ENCODE peak calls at places on chromosome 14, in five cellular contexts. R, D, N, V and B are unnamed samples. For H3K4me1, the result is how much of the 10 kb centered on the place peaks cover.

GRCh38 chr14:66600416-66600815 is 92.5 kb downstream of the GPHN start:
- DNase-seq in V (no peak), N (no peak), D (no peak), R (no peak), B (no peak)

GRCh38 chr14:23174266-23174665 is 9.2 kb downstream of the SLC7A8 start:
- DNase-seq in D (no peak), R (no peak), N (no peak), V (no peak), B (no peak)

GRCh38 chr14:38755036-38755435 is 348.0 kb downstream of the SEC23A start:
- DNase-seq in R (no peak), D (no peak), V (no peak), N (no peak), B (no peak)

GRCh38 chr14:28768549-28768870 is 1.9 kb downstream of the FOXG1 start:
- DNase-seq in D (no peak), R (no peak), V (no peak), N (no peak), B (no peak)

GRCh38 chr14:98704441-98704840 is 567.6 kb downstream of the BCL11B start:
- DNase-seq in N (no peak), D (no peak), V (no peak), R (no peak), B (no peak)

GRCh38 chr14:71539660-71540285 is 392.5 kb upstream of the RGS6 start:
- DNase-seq in R (no peak), N (no peak), V (no peak), D (no peak), B (no peak)

GRCh38 chr14:21510735-21511657 is at the start of gene METTL3:
- DNase-seq in V (peak), R (peak), N (peak), D (peak), B (peak)

GRCh38 chr14:41549821-41550597 is 56.7 kb upstream of the LRFN5 start:
- DNase-seq in N (no peak), D (no peak), V (no peak), R (no peak), B (no peak)

GRCh38 chr14:51701956-51702355 is 50.2 kb downstream of the FRMD6 start:
- DNase-seq in V (no peak), R (no peak), D (no peak), N (no peak), B (no peak)

DNA sequence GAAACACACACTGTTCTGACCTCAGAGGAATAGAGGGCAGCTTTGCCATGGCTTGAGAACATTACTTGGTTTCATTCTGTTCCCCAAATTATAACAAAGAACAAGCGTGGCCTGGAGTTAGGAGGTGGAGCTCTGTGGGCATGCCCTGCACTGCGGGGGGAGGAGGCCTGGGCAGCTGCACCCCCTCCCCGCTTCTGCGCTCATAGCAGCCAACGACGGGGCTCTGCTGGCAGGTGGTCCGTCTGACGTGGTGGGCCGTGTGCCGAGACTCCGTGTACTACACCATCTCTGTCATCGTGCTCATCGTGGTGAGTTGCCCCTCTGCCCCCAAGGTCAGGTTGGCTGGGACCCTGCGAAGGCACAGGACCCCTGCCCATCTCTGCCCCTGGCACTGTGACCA is 70.4 kb upstream of the RIN3 start:
- DNase-seq in R (no peak), D (no peak), V (no peak), N (no peak), B (no peak)
- H3K4me1 ChIP-seq in R (under half), D (under half), V (under half), N (under half), B (under half)

GRCh38 chr14:49619730-49620129 is 696 bp downstream of the RPL36AL start:
- DNase-seq in N (no peak), D (no peak), R (no peak), V (no peak), B (no peak)

GRCh38 chr14:49617846-49618519 is 2.4 kb downstream of the RPL36AL start:
- DNase-seq in V (no peak), N (no peak), R (no peak), D (no peak), B (no peak)

GRCh38 chr14:49621114-49621881 is 699 bp downstream of the MGAT2 start:
- DNase-seq in V (peak), N (peak), R (peak), D (peak), B (peak)

GRCh38 chr14:49622022-49622607 is 1.5 kb downstream of the MGAT2 start:
- DNase-seq in N (no peak), V (no peak), R (no peak), D (no peak), B (no peak)

DNA sequence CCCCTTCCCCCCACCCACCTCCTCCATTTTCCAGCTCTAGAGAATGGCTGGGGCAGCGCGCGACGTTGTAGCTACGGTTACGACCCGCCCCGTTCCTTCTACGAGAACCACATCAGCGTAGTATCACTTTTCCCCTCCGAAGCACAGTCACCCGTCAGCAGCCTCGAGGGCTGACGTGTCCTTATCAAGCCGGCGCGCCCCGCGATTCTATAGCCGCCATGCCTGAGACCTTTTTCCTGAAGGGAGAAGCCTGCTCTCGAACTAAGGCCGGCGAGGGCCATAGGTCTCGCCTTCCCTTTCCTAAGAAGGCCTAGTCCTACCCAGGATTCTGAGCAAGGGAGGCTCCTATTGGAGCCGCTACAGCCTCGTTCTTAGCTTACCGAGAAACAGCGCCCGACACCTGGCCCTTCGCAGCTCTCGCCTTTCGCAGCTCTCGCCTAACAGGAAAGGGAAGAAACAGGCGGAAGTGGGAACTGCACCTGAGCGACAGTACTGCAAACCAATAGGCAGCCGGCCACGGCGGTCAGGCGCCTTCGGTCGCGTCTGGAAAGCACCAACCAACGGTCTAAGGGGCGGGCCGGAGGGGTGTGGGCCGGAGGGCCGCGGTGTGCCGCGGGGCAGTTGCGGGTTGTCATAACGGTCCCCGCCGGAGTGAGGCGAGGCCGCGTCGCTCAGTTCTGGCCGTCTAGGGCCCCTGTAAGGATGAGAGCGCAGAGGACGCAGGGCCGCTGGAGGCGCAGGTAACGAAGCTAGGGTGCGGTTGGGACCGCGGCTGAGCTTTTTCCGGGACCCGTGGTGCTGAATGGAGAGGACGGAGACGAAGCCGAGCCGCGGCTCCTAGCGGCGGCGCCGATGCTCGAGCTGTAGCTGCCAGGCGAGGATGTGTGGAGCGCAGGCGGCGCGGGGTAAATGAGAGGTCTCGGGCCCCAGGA is at the start of the genes MGAT2 and RPL36AL:
- DNase-seq in N (peak), V (peak), D (peak), R (peak), B (peak)
- TF ChIP-seq CTCF in N (peak), V (peak), D (no peak), R (no peak), B (peak)

DNA sequence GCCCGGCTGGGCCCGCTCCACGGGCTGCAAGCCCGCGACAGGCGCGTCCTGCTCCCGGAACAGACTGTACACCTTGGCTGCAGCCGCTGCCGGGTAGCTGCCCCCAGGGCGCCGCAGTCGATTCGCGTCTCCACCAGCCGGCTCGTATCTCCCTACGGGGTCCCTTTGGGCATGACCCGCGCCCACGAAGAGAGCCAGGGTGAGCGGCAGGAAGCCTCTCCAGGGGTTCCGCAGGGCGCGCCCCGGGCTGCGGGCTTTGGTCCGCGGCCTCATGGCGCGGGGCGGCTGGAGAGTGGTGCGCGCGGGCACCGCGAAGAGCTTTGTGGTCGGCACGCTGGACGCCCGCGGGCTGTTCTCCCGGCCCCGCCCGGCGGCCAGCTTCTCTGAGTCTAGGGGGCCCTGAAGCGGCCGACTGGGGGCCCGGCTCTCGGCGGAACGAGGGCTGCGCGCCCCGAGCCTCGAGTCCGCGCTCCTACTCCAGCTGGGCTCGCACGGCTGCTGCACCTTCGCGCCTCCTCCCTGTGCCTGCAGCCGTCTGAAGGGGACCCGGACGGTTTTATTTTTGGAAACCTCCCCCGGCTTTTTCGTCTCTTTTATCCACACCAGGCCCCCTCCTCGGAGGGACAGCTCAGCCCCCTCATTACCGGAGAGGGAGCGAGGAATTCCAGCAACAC is at the start of gene LTBP2:
- DNase-seq in N (no peak), V (no peak), R (no peak), D (no peak), B (no peak)
- H3K4me1 ChIP-seq in N (under half), V (half or more), R (half or more), D (half or more), B (under half)

DNA sequence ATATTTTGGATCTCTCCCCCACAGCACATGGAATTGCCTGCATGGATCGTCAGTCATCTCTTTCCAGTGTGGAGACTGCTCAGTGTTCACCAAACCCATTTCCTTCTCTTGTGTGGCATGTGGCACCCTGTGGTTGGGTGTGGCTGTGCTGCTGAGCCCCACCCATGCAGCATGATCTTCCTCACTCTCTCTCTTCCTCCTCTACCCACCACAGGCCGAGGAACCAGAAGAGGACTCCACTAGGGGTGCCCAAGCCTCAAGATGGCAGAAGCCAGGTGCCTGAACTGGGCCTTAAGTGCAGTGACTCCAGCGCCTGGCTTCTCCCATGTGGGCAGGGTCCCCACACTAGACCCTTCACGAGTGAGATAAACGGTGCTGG is 66.8 kb upstream of the GPR68 start:
- DNase-seq in R (no peak), N (no peak), V (no peak), D (no peak), B (no peak)
- TF ChIP-seq CTCF in R (no peak), N (no peak), V (no peak), D (no peak), B (no peak)

GRCh38 chr14:99840265-99840664 is 47.1 kb downstream of the EML1 start:
- DNase-seq in D (no peak), N (no peak), V (no peak), R (no peak), B (no peak)
- H3K4me1 ChIP-seq in D (under half), N (under half), V (under half), R (under half), B (under half)